ENCODE peak calls at places on chromosome X, in seven cellular contexts. W is AG08396; U is GM04503; X is adrenal gland; F is heart right ventricle; V is body of pancreas; R is stimulated activated CD4-positive, alpha-beta T cell treated with anti-CD3 and anti-CD28 coated beads, Interleukin-15, amount 100 ng/mL, for 24 hours. P is an unnamed sample.

GRCh38 chrX:136752796-136753195 is 27.9 kb downstream of the ARHGEF6 start:
- DNase-seq in V (no peak), F (no peak), U (no peak), R (no peak), X (no peak), W (peak; percentile 11), P (no peak)

GRCh38 chrX:71871367-71871766 is 39.3 kb upstream of the NHSL2 start:
- DNase-seq in V (no peak), R (peak; percentile 43), W (no peak), U (no peak), X (no peak), F (no peak), P (no peak)

GRCh38 chrX:9534686-9535085 is 69.8 kb downstream of the TBL1X start:
- DNase-seq in W (no peak), R (no peak), X (no peak), F (no peak), V (no peak), U (peak; percentile 23), P (no peak)

GRCh38 chrX:54178100-54178940 is 4.7 kb downstream of the FAM120C start:
- DNase-seq in V (no peak), X (no peak), W (peak; percentile 26), U (no peak), R (no peak), F (no peak), P (no peak)

GRCh38 chrX:129006491-129006890 is 516.8 kb downstream of the SMARCA1 start:
- DNase-seq in U (no peak), W (no peak), V (no peak), F (no peak), X (no peak), R (no peak), P (no peak)

GRCh38 chrX:121496966-121497365 is 449.6 kb downstream of the GLUD2 start:
- DNase-seq in R (no peak), V (no peak), W (no peak), F (no peak), X (no peak), U (no peak), P (no peak)

GRCh38 chrX:23501974-23502373 is 165.3 kb upstream of the PRDX4 start:
- DNase-seq in W (no peak), X (no peak), U (no peak), F (no peak), V (peak; percentile 12), R (no peak), P (no peak)

GRCh38 chrX:39895228-39896110 is 202.3 kb downstream of the BCOR start:
- DNase-seq in F (no peak), U (no peak), W (no peak), X (peak; percentile 48), V (no peak), R (no peak), P (no peak)

GRCh38 chrX:302975-303374 is 15.6 kb downstream of the GTPBP6 start:
- DNase-seq in U (no peak), F (no peak), W (no peak), X (no peak), R (no peak), V (no peak), P (peak; percentile 8)

GRCh38 chrX:43349363-43349762 is 306.7 kb upstream of the MAOA start:
- DNase-seq in X (peak; percentile 24), U (no peak), R (peak; percentile 30), W (peak; percentile 12), V (peak; percentile 21), F (no peak), P (peak; percentile 35)

GRCh38 chrX:131763674-131764073 is 219.8 kb downstream of the OR13H1 start:
- DNase-seq in V (no peak), F (no peak), U (no peak), X (peak; percentile 88), W (peak; percentile 25), R (no peak), P (peak; percentile 76)

GRCh38 chrX:114626323-114626722 is 42.4 kb downstream of the HTR2C start:
- DNase-seq in R (no peak), X (no peak), U (no peak), W (no peak), V (no peak), F (no peak), P (no peak)

GRCh38 chrX:1222511-1223252 is 10.2 kb upstream of the CRLF2 start:
- DNase-seq in V (peak; percentile 19), W (no peak), U (peak; percentile 44), R (no peak), X (no peak), F (no peak), P (no peak)

GRCh38 chrX:97597954-97598353 is 714.2 kb downstream of the RPA4 start:
- DNase-seq in R (peak; percentile 27), U (no peak), X (no peak), V (no peak), W (no peak), F (no peak), P (no peak)

GRCh38 chrX:3527166-3527565 is 180.7 kb upstream of the MXRA5 start:
- DNase-seq in X (no peak), V (no peak), U (no peak), R (no peak), W (no peak), F (no peak), P (no peak)

GRCh38 chrX:39174761-39175417 is 373.6 kb downstream of the MID1IP1 start:
- DNase-seq in W (no peak), F (no peak), X (no peak), R (peak; percentile 56), V (peak; percentile 50), U (no peak), P (no peak)

GRCh38 chrX:148466292-148466691 is 34.1 kb upstream of the AFF2 start:
- DNase-seq in X (no peak), R (no peak), V (no peak), U (no peak), W (no peak), F (no peak), P (no peak)

GRCh38 chrX:14832591-14832990 is 40.3 kb downstream of the FANCB start:
- DNase-seq in W (no peak), U (no peak), X (no peak), V (no peak), F (no peak), R (no peak), P (no peak)

GRCh38 chrX:150361070-150361776 is 1.9 kb upstream of the MAMLD1 start:
- DNase-seq in W (no peak), V (peak; percentile 11), F (no peak), R (peak; percentile 51), X (no peak), U (no peak), P (peak; percentile 47)

GRCh38 chrX:41732260-41732659 is 8.3 kb downstream of the GPR82 start:
- DNase-seq in U (no peak), V (no peak), W (no peak), R (no peak), X (no peak), F (no peak), P (no peak)